ENCODE peak calls at places on chromosomes 6 and 20, in nine cellular contexts. M is fibroblast of mammary gland, U is hepatocyte, F is body of pancreas, Z is HFF-Myc, R is IMR-90, B is testis, A is small intestine, P is esophagus squamous epithelium. G is an unnamed sample.

GRCh38 chr6:31216208-31216898 is 45.9 kb upstream of the POU5F1 start:
- DNase-seq in A (no peak), F (no peak), R (no peak), M (no peak), B (no peak), U (peak; percentile 40), P (no peak), Z (no peak), G (no peak)

GRCh38 chr6:148203281-148203925 is 139.2 kb upstream of the SASH1 start:
- DNase-seq in R (peak; percentile 98), U (no peak), M (peak; percentile 49), F (no peak), P (no peak), Z (no peak), A (no peak), B (no peak), G (no peak)

GRCh38 chr6:111173341-111173740 is 86.0 kb downstream of the SLC16A10 start:
- DNase-seq in Z (no peak), U (no peak), A (peak; percentile 5), P (no peak), R (no peak), B (no peak), F (no peak), M (no peak), G (no peak)

GRCh38 chr6:163214259-163214658 is 200.3 kb upstream of the QKI start:
- DNase-seq in M (no peak), B (no peak), R (no peak), Z (no peak), U (no peak), A (no peak), F (no peak), P (no peak), G (no peak)

GRCh38 chr6:30939473-30939872 is 1.3 kb upstream of the MUCL3 start:
- DNase-seq in B (no peak), Z (no peak), P (no peak), F (peak; percentile 52), R (no peak), U (no peak), M (peak; percentile 61), A (peak; percentile 33), G (no peak)

GRCh38 chr6:28429781-28430180 is 13.5 kb downstream of the ZSCAN23 start:
- DNase-seq in Z (no peak), B (peak; percentile 48), F (no peak), M (no peak), R (no peak), A (no peak), U (no peak), P (no peak), G (no peak)

GRCh38 chr6:85482206-85483040 is 32.5 kb downstream of the NT5E start:
- DNase-seq in M (peak; percentile 95), B (no peak), F (peak; percentile 25), Z (no peak), P (no peak), U (no peak), A (no peak), R (no peak), G (no peak)

GRCh38 chr6:137873273-137873762 is 6.3 kb downstream of the TNFAIP3 start:
- DNase-seq in U (peak; percentile 81), Z (peak; percentile 50), M (peak; percentile 98), A (peak; percentile 95), P (peak; percentile 24), B (peak; percentile 84), F (peak; percentile 91), R (peak; percentile 92), G (no peak)

GRCh38 chr6:33633462-33634158 is 12.5 kb downstream of the ITPR3 start:
- DNase-seq in U (peak; percentile 87), Z (no peak), P (no peak), B (peak; percentile 78), R (peak; percentile 27), A (peak; percentile 84), M (peak; percentile 56), F (peak; percentile 64), G (peak; percentile 96)

GRCh38 chr6:109944448-109944847 is 33.7 kb upstream of the GPR6 start:
- DNase-seq in P (no peak), A (no peak), F (no peak), B (no peak), M (no peak), Z (no peak), U (peak; percentile 58), R (no peak), G (peak; percentile 69)

GRCh38 chr6:21137708-21138358 is 455.7 kb upstream of the SOX4 start:
- DNase-seq in B (no peak), Z (no peak), M (peak; percentile 55), F (no peak), A (no peak), R (peak; percentile 44), P (no peak), U (no peak), G (no peak)

GRCh38 chr6:150252714-150253444 is 110.0 kb downstream of the PPP1R14C start:
- DNase-seq in F (no peak), Z (no peak), R (peak; percentile 26), P (no peak), A (peak; percentile 72), M (peak; percentile 54), B (no peak), U (peak; percentile 37), G (no peak)

GRCh38 chr20:46814366-46815232 is 80.0 kb upstream of the EYA2 start:
- DNase-seq in F (no peak), A (no peak), B (no peak), U (peak; percentile 72), M (peak; percentile 78), P (no peak), Z (no peak), R (peak; percentile 87), G (peak; percentile 64)

GRCh38 chr6:29414588-29414987 is at the start of gene OR12D1:
- DNase-seq in F (peak; percentile 22), P (no peak), R (no peak), B (no peak), Z (no peak), A (no peak), M (no peak), U (peak; percentile 6), G (no peak)

GRCh38 chr6:6712979-6713514 is 124.5 kb downstream of the LY86 start:
- DNase-seq in F (peak; percentile 46), A (no peak), P (no peak), R (no peak), M (no peak), B (no peak), Z (no peak), U (no peak), G (no peak)
- H3K4me3 ChIP-seq in F (no peak overlapping the region), A (no peak overlapping the region), P (no peak overlapping the region), R (no peak overlapping the region), M (no peak overlapping the region), B (no peak overlapping the region), Z (no peak overlapping the region), U (no peak overlapping the region), G (no peak overlapping the region)

GRCh38 chr20:63520594-63520938 is at the start of gene PPDPF:
- DNase-seq in P (no peak), B (peak; percentile 89), A (peak; percentile 84), M (peak; percentile 66), R (peak; percentile 72), F (peak; percentile 77), Z (no peak), U (peak; percentile 95), G (peak; percentile 100)
- H3K4me3 ChIP-seq in P (peak within 1 kb of the TSS; percentile 80), B (peak within 1 kb of the TSS; percentile 75), A (peak within 1 kb of the TSS; percentile 86), M (peak within 1 kb of the TSS; percentile 72), R (peak within 1 kb of the TSS; percentile 97), F (peak within 1 kb of the TSS; percentile 77), Z (peak within 1 kb of the TSS; percentile 70), U (peak within 1 kb of the TSS; percentile 99), G (peak within 1 kb of the TSS; percentile 91)

GRCh38 chr20:24468401-24469115 is 871 bp upstream of the SYNDIG1 start:
- DNase-seq in P (no peak), R (no peak), M (no peak), Z (no peak), A (no peak), U (no peak), B (no peak), F (no peak), G (no peak)

GRCh38 chr20:24470782-24471582 is 1.6 kb downstream of the SYNDIG1 start:
- DNase-seq in Z (no peak), A (no peak), M (no peak), B (no peak), F (no peak), P (no peak), U (no peak), R (no peak), G (peak; percentile 78)

GRCh38 chr20:24470031-24470781 is 777 bp downstream of the SYNDIG1 start:
- DNase-seq in Z (no peak), M (no peak), A (no peak), P (no peak), U (peak; percentile 28), F (no peak), R (no peak), B (no peak), G (peak; percentile 77)

GRCh38 chr20:24472426-24472825 is 3.0 kb downstream of the SYNDIG1 start:
- DNase-seq in R (no peak), A (no peak), B (no peak), M (no peak), P (no peak), Z (no peak), U (no peak), F (no peak), G (no peak)

DNA sequence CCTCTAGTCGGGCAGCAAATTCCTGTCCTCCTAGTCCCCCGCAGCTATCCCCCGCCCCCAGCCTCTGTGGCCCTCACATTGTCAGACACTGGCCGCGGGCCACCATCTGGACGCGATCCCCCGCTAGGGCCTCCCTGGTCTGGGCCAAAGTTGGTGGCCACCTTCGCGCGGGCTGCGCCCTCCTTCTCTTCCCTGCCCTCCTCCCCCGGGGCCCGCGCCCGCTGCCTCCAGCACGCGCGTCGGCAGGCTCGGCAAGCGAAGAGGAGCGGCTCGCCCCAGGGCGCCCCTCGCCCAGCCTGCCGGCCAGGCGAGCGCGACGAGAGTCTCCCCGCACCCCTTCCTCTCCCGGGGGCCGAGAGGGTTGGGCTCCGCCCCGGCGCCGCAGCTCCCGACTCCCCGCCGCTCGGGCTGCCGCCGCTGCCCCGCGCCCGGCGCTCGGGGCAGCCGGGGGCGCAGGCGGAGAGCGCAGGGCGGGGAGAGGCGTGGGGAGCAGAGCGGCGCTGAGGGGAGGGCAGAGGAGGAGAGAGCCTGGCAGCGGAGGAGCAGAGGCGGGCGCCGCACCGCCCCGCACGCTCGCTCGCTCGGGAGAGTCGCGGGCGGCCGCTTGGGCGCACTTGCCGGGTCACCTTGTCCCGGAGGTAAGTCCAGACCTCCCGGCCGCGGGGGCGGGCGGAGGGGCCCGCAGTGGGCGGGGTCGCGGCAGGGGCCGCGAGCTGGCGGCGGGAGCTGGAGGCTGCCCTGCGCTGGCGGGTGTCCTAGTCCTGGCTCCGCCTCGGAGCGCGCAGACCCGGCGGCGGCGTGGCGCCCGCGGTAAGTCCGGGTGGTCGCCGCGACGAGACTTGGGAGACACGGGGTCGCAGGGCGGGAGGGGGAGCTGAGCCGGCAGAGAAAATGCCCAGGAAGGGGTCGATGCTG is at the start of gene SYNDIG1:
- DNase-seq in A (no peak), Z (no peak), P (no peak), B (peak; percentile 33), R (no peak), M (no peak), F (no peak), U (peak; percentile 58), G (peak; percentile 91)
- H3K4me3 ChIP-seq in A (peak within 1 kb of the TSS; percentile 16), Z (no peak within 1 kb of the TSS), P (peak within 1 kb of the TSS; percentile 46), B (peak within 1 kb of the TSS; percentile 60), R (no peak within 1 kb of the TSS), M (no peak within 1 kb of the TSS), F (no peak within 1 kb of the TSS), U (peak within 1 kb of the TSS; percentile 58), G (peak within 1 kb of the TSS; percentile 70)

DNA sequence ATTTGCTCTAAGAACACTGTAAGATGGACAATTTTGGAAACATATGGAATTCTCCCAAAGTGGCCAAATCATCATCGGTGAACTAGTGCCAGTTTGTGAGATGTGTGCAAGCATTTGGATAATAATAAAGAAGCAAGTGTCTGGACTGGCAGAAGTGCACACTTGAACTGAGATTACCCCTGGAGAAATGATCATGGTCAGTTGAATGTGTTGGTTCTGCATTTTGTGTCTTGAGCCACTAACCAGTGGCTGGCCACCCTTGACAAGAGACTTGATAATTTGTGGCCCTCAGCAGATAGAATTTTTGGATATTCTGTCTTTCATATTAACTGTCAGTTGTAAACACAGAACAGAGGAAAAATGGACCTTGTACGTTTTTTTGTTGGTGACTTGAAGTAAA is 37.5 kb downstream of the CITED2 start:
- DNase-seq in B (no peak), U (no peak), F (no peak), Z (no peak), R (no peak), A (no peak), P (no peak), M (no peak), G (no peak)
- H3K4me3 ChIP-seq in B (no peak overlapping the region), U (no peak overlapping the region), F (no peak overlapping the region), Z (no peak overlapping the region), R (no peak overlapping the region), A (no peak overlapping the region), P (no peak overlapping the region), M (no peak overlapping the region), G (no peak overlapping the region)